ENCODE peak calls at places on chromosomes 13 and 19, in eight cellular contexts. B, N, T, S, V, U, Q and H are unnamed samples.

GRCh38 chr19:33982706-33983105 is 186.0 kb downstream of the KCTD15 start:
- DNase-seq in B (no peak), N (no peak), T (no peak), S (no peak), V (no peak), U (no peak), Q (no peak), H (no peak)

GRCh38 chr13:28492527-28493367 is 2.2 kb downstream of the FLT1 start:
- DNase-seq in B (no peak), N (no peak), T (peak; percentile 38), S (no peak), V (no peak), U (no peak), Q (no peak), H (no peak)

GRCh38 chr13:102965802-102966201 is 100.4 kb downstream of the SLC10A2 start:
- DNase-seq in B (no peak), N (no peak), T (no peak), S (no peak), V (no peak), U (no peak), Q (no peak), H (no peak)

GRCh38 chr13:98535501-98536357 is 41.2 kb downstream of the STK24 start:
- DNase-seq in B (no peak), N (no peak), T (no peak), S (no peak), V (no peak), U (no peak), Q (no peak), H (no peak)

GRCh38 chr13:48412881-48413351 is at the start of gene LPAR6:
- DNase-seq in B (no peak), N (no peak), T (no peak), S (peak; percentile 45), V (no peak), U (peak; percentile 81), Q (no peak), H (no peak)

GRCh38 chr19:39479916-39480315 is 722 bp upstream of the TIMM50 start:
- DNase-seq in B (no peak), N (no peak), T (no peak), S (no peak), V (no peak), U (no peak), Q (no peak), H (no peak)

GRCh38 chr13:112391747-112392146 is 15.6 kb downstream of the SPACA7 start:
- DNase-seq in B (no peak), N (no peak), T (no peak), S (peak; percentile 1), V (no peak), U (no peak), Q (no peak), H (no peak)

GRCh38 chr13:50801087-50801931 is 42.2 kb downstream of the DLEU7 start:
- DNase-seq in B (no peak), N (no peak), T (peak; percentile 80), S (peak; percentile 77), V (no peak), U (peak; percentile 71), Q (no peak), H (no peak)

GRCh38 chr13:79307866-79308298 is 98.2 kb downstream of the RBM26 start:
- DNase-seq in B (no peak), N (no peak), T (no peak), S (no peak), V (no peak), U (peak; percentile 52), Q (no peak), H (no peak)

GRCh38 chr13:112066624-112067004 is 335 bp upstream of the SOX1 start:
- DNase-seq in B (peak; percentile 38), N (no peak), T (peak; percentile 80), S (peak; percentile 89), V (no peak), U (peak; percentile 49), Q (no peak), H (peak; percentile 77)

GRCh38 chr13:33445476-33445875 is 159.9 kb upstream of the STARD13 start:
- DNase-seq in B (no peak), N (no peak), T (no peak), S (no peak), V (no peak), U (no peak), Q (no peak), H (no peak)

GRCh38 chr19:37551123-37551993 is 43.2 kb downstream of the ZNF571 start:
- DNase-seq in B (no peak), N (peak; percentile 57), T (no peak), S (peak; percentile 96), V (no peak), U (peak; percentile 71), Q (no peak), H (no peak)

GRCh38 chr19:19533826-19534225 is 4.2 kb upstream of the CILP2 start:
- DNase-seq in B (no peak), N (no peak), T (no peak), S (peak; percentile 78), V (no peak), U (no peak), Q (no peak), H (no peak)

GRCh38 chr19:4061683-4062575 is 4.8 kb downstream of the ZBTB7A start:
- DNase-seq in B (peak; percentile 22), N (peak; percentile 81), T (no peak), S (no peak), V (no peak), U (no peak), Q (peak; percentile 91), H (peak; percentile 83)

GRCh38 chr13:24274452-24274971 is 34.9 kb upstream of the C1QTNF9 start:
- DNase-seq in B (no peak), N (no peak), T (no peak), S (no peak), V (no peak), U (no peak), Q (no peak), H (peak; percentile 60)

GRCh38 chr13:21435710-21436151 is 23.4 kb downstream of the ZDHHC20 start:
- DNase-seq in B (peak; percentile 38), N (peak; percentile 55), T (no peak), S (peak; percentile 90), V (no peak), U (peak; percentile 92), Q (no peak), H (peak; percentile 74)

GRCh38 chr19:45767410-45767880 is 1.6 kb downstream of the SIX5 start:
- DNase-seq in B (peak; percentile 83), N (peak; percentile 78), T (peak; percentile 95), S (peak; percentile 99), V (peak; percentile 81), U (peak; percentile 89), Q (peak; percentile 93), H (peak; percentile 89)
- H3K27ac ChIP-seq in B (peak overlapping the region; percentile 95), N (peak overlapping the region; percentile 86), T (peak overlapping the region; percentile 98), S (peak overlapping the region; percentile 79), V (peak overlapping the region; percentile 97), U (peak overlapping the region; percentile 75), Q (peak overlapping the region; percentile 98), H (peak overlapping the region; percentile 95)

DNA sequence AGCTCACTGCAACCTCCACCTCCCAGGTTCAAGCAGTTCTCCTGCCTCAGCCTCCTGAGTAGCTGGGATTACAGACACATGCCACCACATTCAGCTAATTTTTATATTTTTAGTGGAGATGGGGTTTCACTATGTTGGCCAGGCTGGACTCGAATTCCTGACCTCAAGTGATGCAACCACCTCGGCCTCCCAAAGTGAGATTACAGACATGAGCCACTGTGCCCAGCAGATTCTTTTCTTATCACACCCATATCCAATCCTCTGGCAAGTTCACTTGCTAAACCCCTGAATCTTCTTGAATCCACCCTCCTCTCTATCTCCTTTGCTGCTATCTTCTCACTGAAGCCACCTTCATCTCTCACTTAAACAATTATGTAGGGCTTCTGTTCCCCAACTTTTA is 17.6 kb downstream of the TMEM143 start:
- DNase-seq in B (no peak), N (no peak), T (no peak), S (no peak), V (no peak), U (no peak), Q (no peak), H (no peak)
- H3K4me1 ChIP-seq in B (peaks cover 7% of the 10 kb centered on the region), N (no peaks in the 10 kb centered on the region), T (no peaks in the 10 kb centered on the region), S (no peaks in the 10 kb centered on the region), V (no peaks in the 10 kb centered on the region), U (no peaks in the 10 kb centered on the region), Q (no peaks in the 10 kb centered on the region), H (no peaks in the 10 kb centered on the region)

DNA sequence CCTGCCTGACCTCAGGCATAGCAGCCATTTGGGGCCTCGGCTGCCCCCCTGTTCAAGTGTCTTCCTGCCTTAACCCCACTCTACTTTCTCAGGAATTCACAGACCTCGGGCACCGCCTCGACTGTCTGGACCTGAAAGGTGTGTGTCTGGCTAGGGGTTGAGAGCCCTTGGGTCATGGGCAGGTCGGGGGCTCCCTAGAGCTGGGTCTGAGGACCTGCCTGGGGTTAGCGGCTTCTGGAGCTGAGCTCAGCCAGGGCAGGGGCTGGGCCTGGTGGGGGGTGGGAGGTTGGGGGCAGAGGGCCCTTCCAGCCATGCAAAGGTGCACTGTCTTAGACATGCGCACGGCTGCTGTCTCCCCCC is 20.7 kb downstream of the NKPD1 start:
- DNase-seq in B (no peak), N (no peak), T (no peak), S (no peak), V (no peak), U (no peak), Q (no peak), H (no peak)
- H3K27ac ChIP-seq in B (no peak overlapping the region), N (no peak overlapping the region), T (no peak overlapping the region), S (no peak overlapping the region), V (no peak overlapping the region), U (no peak overlapping the region), Q (no peak overlapping the region), H (no peak overlapping the region)

GRCh38 chr19:13082192-13083007 is 20.3 kb downstream of the LYL1 start:
- DNase-seq in B (no peak), N (peak; percentile 85), T (peak; percentile 48), S (peak; percentile 97), V (no peak), U (peak; percentile 59), Q (no peak), H (no peak)
- H3K4me1 ChIP-seq in B (peaks cover 39% of the 10 kb centered on the region), N (no peaks in the 10 kb centered on the region), T (peaks cover 2% of the 10 kb centered on the region), S (no peaks in the 10 kb centered on the region), V (peaks cover 67% of the 10 kb centered on the region), U (peaks cover 20% of the 10 kb centered on the region), Q (peaks cover 61% of the 10 kb centered on the region), H (peaks cover 28% of the 10 kb centered on the region)

GRCh38 chr19:41861098-41861768 is 1.2 kb downstream of the RPS19 start:
- DNase-seq in B (no peak), N (no peak), T (no peak), S (no peak), V (no peak), U (no peak), Q (no peak), H (no peak)

GRCh38 chr19:41864374-41864773 is 4.3 kb downstream of the RPS19 start:
- DNase-seq in B (no peak), N (no peak), T (no peak), S (no peak), V (no peak), U (no peak), Q (no peak), H (no peak)

GRCh38 chr19:41861846-41862245 is 1.8 kb downstream of the RPS19 start:
- DNase-seq in B (no peak), N (no peak), T (no peak), S (peak; percentile 77), V (no peak), U (no peak), Q (no peak), H (no peak)

GRCh38 chr19:41862445-41862986 is 2.5 kb downstream of the RPS19 start:
- DNase-seq in B (no peak), N (no peak), T (no peak), S (peak; percentile 76), V (no peak), U (no peak), Q (no peak), H (no peak)

GRCh38 chr19:41863209-41863931 is 3.3 kb downstream of the RPS19 start:
- DNase-seq in B (no peak), N (no peak), T (no peak), S (no peak), V (no peak), U (no peak), Q (no peak), H (no peak)
- H3K27ac ChIP-seq in B (no peak overlapping the region), N (no peak overlapping the region), T (no peak overlapping the region), S (no peak overlapping the region), V (no peak overlapping the region), U (no peak overlapping the region), Q (no peak overlapping the region), H (no peak overlapping the region)